ENCODE peak calls at places on chromosomes 11 and 22, in seven cellular contexts. One of them, this sample, is unnamed.

GRCh38 chr11:1750840-1751520 is 585 bp upstream of the IFITM10 start:
- DNase-seq in A549: no peak
- DNase-seq in NCI-H1436: no peak
- DNase-seq in IMR-90: no peak
- DNase-seq in iris pigment epithelial cell: no peak
- DNase-seq in mesenteric fat pad: no peak
- DNase-seq in Peyer's patch: peak; percentile 49
- DNase-seq in this sample: no peak

GRCh38 chr11:65363770-65364169 is 9.2 kb downstream of the TIGD3 start:
- DNase-seq in Peyer's patch: no peak
- DNase-seq in iris pigment epithelial cell: no peak
- DNase-seq in A549: no peak
- DNase-seq in mesenteric fat pad: no peak
- DNase-seq in NCI-H1436: no peak
- DNase-seq in IMR-90: no peak
- DNase-seq in this sample: no peak

GRCh38 chr11:27392715-27393114 is 29.7 kb upstream of the CCDC34 start:
- DNase-seq in mesenteric fat pad: no peak
- DNase-seq in Peyer's patch: no peak
- DNase-seq in A549: no peak
- DNase-seq in IMR-90: peak; percentile 90
- DNase-seq in NCI-H1436: no peak
- DNase-seq in iris pigment epithelial cell: peak; percentile 92
- DNase-seq in this sample: peak; percentile 88

GRCh38 chr11:75240381-75241035 is at the start of gene TPBGL:
- DNase-seq in NCI-H1436: peak; percentile 23
- DNase-seq in mesenteric fat pad: peak; percentile 87
- DNase-seq in iris pigment epithelial cell: peak; percentile 6
- DNase-seq in Peyer's patch: peak; percentile 45
- DNase-seq in IMR-90: no peak
- DNase-seq in A549: no peak
- DNase-seq in this sample: no peak

GRCh38 chr22:46052801-46053562 is 76.0 kb upstream of the WNT7B start:
- DNase-seq in IMR-90: no peak
- DNase-seq in Peyer's patch: peak; percentile 69
- DNase-seq in NCI-H1436: peak; percentile 66
- DNase-seq in A549: no peak
- DNase-seq in iris pigment epithelial cell: peak; percentile 46
- DNase-seq in mesenteric fat pad: peak; percentile 90
- DNase-seq in this sample: peak; percentile 75

GRCh38 chr11:130801287-130802146 is 114.8 kb downstream of the SNX19 start:
- DNase-seq in mesenteric fat pad: no peak
- DNase-seq in NCI-H1436: no peak
- DNase-seq in A549: no peak
- DNase-seq in Peyer's patch: no peak
- DNase-seq in IMR-90: peak; percentile 53
- DNase-seq in iris pigment epithelial cell: peak; percentile 10
- DNase-seq in this sample: no peak

GRCh38 chr11:8917157-8917820 is 6.3 kb downstream of the AKIP1 start:
- DNase-seq in Peyer's patch: no peak
- DNase-seq in NCI-H1436: no peak
- DNase-seq in mesenteric fat pad: no peak
- DNase-seq in IMR-90: peak; percentile 93
- DNase-seq in A549: no peak
- DNase-seq in iris pigment epithelial cell: peak; percentile 93
- DNase-seq in this sample: no peak

GRCh38 chr22:17198188-17199130 is 20.8 kb downstream of the ADA2 start:
- DNase-seq in IMR-90: no peak
- DNase-seq in NCI-H1436: peak; percentile 28
- DNase-seq in mesenteric fat pad: no peak
- DNase-seq in A549: no peak
- DNase-seq in iris pigment epithelial cell: peak; percentile 30
- DNase-seq in Peyer's patch: no peak
- DNase-seq in this sample: no peak

GRCh38 chr11:3984896-3985295 is 109.7 kb upstream of the RRM1 start:
- DNase-seq in A549: no peak
- DNase-seq in IMR-90: peak; percentile 17
- DNase-seq in Peyer's patch: peak; percentile 50
- DNase-seq in iris pigment epithelial cell: no peak
- DNase-seq in NCI-H1436: no peak
- DNase-seq in mesenteric fat pad: no peak
- DNase-seq in this sample: no peak

GRCh38 chr22:25922141-25922540 is 180.2 kb downstream of the MYO18B start:
- DNase-seq in mesenteric fat pad: no peak
- DNase-seq in Peyer's patch: no peak
- DNase-seq in A549: no peak
- DNase-seq in NCI-H1436: no peak
- DNase-seq in IMR-90: no peak
- DNase-seq in iris pigment epithelial cell: no peak
- DNase-seq in this sample: no peak